ENCODE peak calls at places on chromosomes 5 and 9, in ten cellular contexts. C is CD4-positive, alpha-beta T cell; U is CD8-positive, alpha-beta T cell; F is pons; Z is fibroblast of lung; A is NCI-H774; S is psoas muscle; R is HT1080; W is kidney tubule cell; G is heart right ventricle. K is an unnamed sample.

GRCh38 chr5:71482132-71482531 is 26.7 kb downstream of the BDP1 start:
- DNase-seq in W (peak; percentile 37), U (no peak), C (no peak), F (no peak), R (peak; percentile 32), S (no peak), G (peak; percentile 14), Z (peak; percentile 52), A (peak; percentile 15), K (no peak)

GRCh38 chr5:156513123-156513814 is 186.3 kb downstream of the SGCD start:
- DNase-seq in C (no peak), R (peak; percentile 5), Z (no peak), W (peak; percentile 2), F (no peak), A (no peak), U (no peak), S (no peak), G (no peak), K (no peak)

GRCh38 chr5:96855041-96855872 is 21.0 kb upstream of the ERAP2 start:
- DNase-seq in F (no peak), W (peak; percentile 48), A (no peak), R (peak; percentile 68), G (no peak), U (no peak), S (no peak), Z (peak; percentile 96), C (no peak), K (no peak)

GRCh38 chr5:176542596-176543427 is 5.6 kb upstream of the RNF44 start:
- DNase-seq in A (no peak), F (no peak), W (peak; percentile 38), G (no peak), U (peak; percentile 38), C (peak; percentile 42), S (no peak), Z (no peak), R (no peak), K (peak; percentile 75)

GRCh38 chr5:179699640-179700298 is 1.0 kb downstream of the CANX start:
- DNase-seq in U (no peak), R (peak; percentile 29), S (no peak), F (peak; percentile 70), C (no peak), G (peak; percentile 14), W (peak; percentile 48), A (no peak), Z (peak; percentile 38), K (no peak)

GRCh38 chr5:4216142-4216541 is 620.5 kb downstream of the IRX1 start:
- DNase-seq in W (no peak), G (no peak), A (no peak), S (no peak), U (no peak), F (no peak), R (no peak), C (no peak), Z (no peak), K (no peak)

GRCh38 chr9:1966725-1967366 is 48.3 kb upstream of the SMARCA2 start:
- DNase-seq in F (no peak), A (no peak), C (no peak), S (no peak), R (no peak), W (no peak), G (no peak), Z (no peak), U (no peak), K (no peak)

GRCh38 chr9:19138084-19138483 is 10.8 kb upstream of the PLIN2 start:
- DNase-seq in Z (no peak), C (no peak), U (no peak), W (peak; percentile 61), A (no peak), S (no peak), G (no peak), F (no peak), R (no peak), K (no peak)

GRCh38 chr5:107607656-107608368 is 62.9 kb downstream of the EFNA5 start:
- DNase-seq in F (no peak), S (no peak), W (peak; percentile 22), A (no peak), Z (no peak), G (no peak), C (no peak), U (no peak), R (no peak), K (no peak)

GRCh38 chr5:110258460-110258859 is 468.0 kb downstream of the TMEM232 start:
- DNase-seq in F (peak; percentile 22), W (peak; percentile 39), R (peak; percentile 71), A (peak; percentile 63), Z (peak; percentile 27), C (no peak), S (no peak), U (no peak), G (no peak), K (no peak)

GRCh38 chr5:66616495-66617222 is 20.5 kb downstream of the MAST4 start:
- DNase-seq in A (no peak), C (no peak), Z (no peak), R (no peak), F (no peak), U (no peak), S (no peak), G (no peak), W (no peak), K (no peak)

GRCh38 chr9:98280162-98280561 is 24.7 kb upstream of the TBC1D2 start:
- DNase-seq in R (no peak), Z (no peak), S (no peak), G (no peak), A (no peak), W (no peak), F (no peak), U (no peak), C (no peak), K (no peak)

GRCh38 chr9:441131-441530 is 226.5 kb downstream of the DOCK8 start:
- DNase-seq in S (no peak), G (no peak), C (no peak), Z (no peak), A (no peak), F (no peak), U (no peak), W (no peak), R (no peak), K (peak; percentile 33)

GRCh38 chr5:155839251-155840037 is 487.5 kb upstream of the SGCD start:
- DNase-seq in F (no peak), W (peak; percentile 82), S (no peak), Z (no peak), R (peak; percentile 45), A (peak; percentile 54), U (no peak), G (no peak), C (no peak), K (no peak)

GRCh38 chr5:96934291-96934694 is 1.6 kb upstream of the LNPEP start:
- DNase-seq in U (no peak), S (no peak), F (no peak), W (peak; percentile 61), R (no peak), A (peak; percentile 50), C (no peak), G (no peak), Z (no peak), K (no peak)

GRCh38 chr5:158813275-158813674 is 286.4 kb downstream of the EBF1 start:
- DNase-seq in F (no peak), S (no peak), C (no peak), U (no peak), R (no peak), Z (no peak), A (no peak), W (no peak), G (no peak), K (no peak)

GRCh38 chr5:178314961-178315820 is 82.6 kb upstream of the PHYKPL start:
- DNase-seq in W (no peak), Z (no peak), A (no peak), U (no peak), C (no peak), G (no peak), F (no peak), R (no peak), S (no peak), K (peak; percentile 32)

GRCh38 chr5:38515648-38516047 is 40.8 kb downstream of the LIFR start:
- DNase-seq in Z (peak; percentile 39), G (no peak), S (no peak), A (peak; percentile 35), R (peak; percentile 4), C (no peak), U (no peak), W (no peak), F (no peak), K (no peak)

GRCh38 chr5:50749181-50749580 is 82.7 kb downstream of the PARP8 start:
- DNase-seq in A (no peak), W (no peak), Z (no peak), F (no peak), U (no peak), R (no peak), G (no peak), S (no peak), C (no peak), K (no peak)

GRCh38 chr9:101029300-101030021 is 934 bp downstream of the PLPPR1 start:
- DNase-seq in C (no peak), Z (no peak), U (no peak), S (no peak), W (no peak), G (no peak), R (peak; percentile 28), F (no peak), A (no peak), K (peak; percentile 63)

GRCh38 chr9:127183814-127184582 is 61.6 kb upstream of the ANGPTL2 start:
- DNase-seq in G (peak; percentile 58), Z (peak; percentile 97), U (no peak), W (no peak), R (no peak), A (no peak), C (no peak), S (no peak), F (peak; percentile 53), K (peak; percentile 75)

GRCh38 chr5:59587489-59588337 is 305.8 kb downstream of the PDE4D start:
- DNase-seq in F (peak; percentile 91), R (no peak), U (peak; percentile 28), S (peak; percentile 78), A (peak; percentile 67), W (peak; percentile 76), G (peak; percentile 43), C (no peak), Z (peak; percentile 82), K (peak; percentile 65)

GRCh38 chr9:128116104-128117083 is 11.1 kb downstream of the PTGES2 start:
- DNase-seq in C (no peak), W (no peak), Z (no peak), A (no peak), R (no peak), U (no peak), S (peak; percentile 13), G (no peak), F (no peak), K (peak; percentile 35)

GRCh38 chr9:107227696-107228258 is 55.3 kb upstream of the RAD23B start:
- DNase-seq in W (no peak), U (no peak), F (no peak), G (no peak), S (no peak), A (no peak), R (no peak), Z (peak; percentile 75), C (no peak), K (no peak)

GRCh38 chr9:131275332-131276106 is 791 bp downstream of the FAM78A start:
- DNase-seq in G (peak; percentile 71), C (no peak), R (no peak), U (peak; percentile 32), S (peak; percentile 54), W (no peak), Z (no peak), A (no peak), F (no peak), K (peak; percentile 76)

GRCh38 chr5:178346607-178347334 is 114.2 kb upstream of the PHYKPL start:
- DNase-seq in U (no peak), F (peak; percentile 92), A (no peak), G (no peak), C (no peak), W (no peak), R (no peak), S (no peak), Z (no peak), K (no peak)

GRCh38 chr5:180373475-180374269 is 20.5 kb upstream of the GFPT2 start:
- DNase-seq in A (no peak), C (no peak), G (no peak), W (no peak), U (no peak), S (no peak), Z (no peak), F (no peak), R (no peak), K (no peak)

GRCh38 chr9:95434116-95435073 is 82.4 kb downstream of the PTCH1 start:
- DNase-seq in A (no peak), R (no peak), W (peak; percentile 15), G (no peak), F (no peak), Z (no peak), S (no peak), C (no peak), U (no peak), K (no peak)